ENCODE peak calls at places on chromosomes 7 and 10, in ten cellular contexts. L is neural progenitor cell, S is DMS153, J is bronchial epithelial cell, D is GM23248, R is cardiac muscle cell, E is glutamatergic neuron, Z is HT-29, G is frontal cortex, O is A549. U is an unnamed sample.
A peak's percentile ranks its signal among the peaks of the same experiment; 100 is the strongest.

GRCh38 chr10:123043409-123043925 is 34.7 kb downstream of the ACADSB start:
- DNase-seq in L (peak; percentile 85), S (peak; percentile 64), J (peak; percentile 74), D (peak; percentile 76), R (peak; percentile 76), E (peak; percentile 60), Z (peak; percentile 87), G (peak; percentile 35), O (peak; percentile 58), U (peak; percentile 82)

GRCh38 chr10:58784361-58784760 is 271.7 kb downstream of the BICC1 start:
- DNase-seq in L (no peak), S (no peak), J (no peak), D (no peak), R (no peak), E (no peak), Z (no peak), G (no peak), O (no peak), U (no peak)

GRCh38 chr7:2037805-2038635 is 194.7 kb downstream of the MAD1L1 start:
- DNase-seq in L (no peak), S (no peak), J (no peak), D (peak; percentile 59), R (no peak), E (no peak), Z (no peak), G (no peak), O (no peak), U (no peak)

GRCh38 chr7:6385110-6385792 is 62.5 kb downstream of the DAGLB start:
- DNase-seq in L (no peak), S (peak; percentile 68), J (peak; percentile 99), D (peak; percentile 98), R (no peak), E (no peak), Z (peak; percentile 90), G (no peak), O (peak; percentile 88), U (no peak)

GRCh38 chr7:77727936-77728701 is 31.9 kb downstream of the RSBN1L start:
- DNase-seq in L (peak; percentile 43), S (peak; percentile 50), J (peak; percentile 59), D (peak; percentile 67), R (peak; percentile 2), E (peak; percentile 24), Z (no peak), G (no peak), O (no peak), U (no peak)

GRCh38 chr10:128908109-128908898 is 558.7 kb upstream of the MGMT start:
- DNase-seq in L (no peak), S (no peak), J (peak; percentile 34), D (no peak), R (no peak), E (no peak), Z (no peak), G (no peak), O (no peak), U (no peak)

GRCh38 chr10:132365102-132365501 is 31.9 kb upstream of the PWWP2B start:
- DNase-seq in L (no peak), S (no peak), J (no peak), D (no peak), R (no peak), E (no peak), Z (no peak), G (no peak), O (no peak), U (no peak)

GRCh38 chr10:99875473-99875872 is 93.0 kb downstream of the ABCC2 start:
- DNase-seq in L (no peak), S (no peak), J (no peak), D (no peak), R (no peak), E (no peak), Z (no peak), G (no peak), O (no peak), U (no peak)

GRCh38 chr7:94044806-94045205 is 40.7 kb upstream of the BET1 start:
- DNase-seq in L (no peak), S (no peak), J (no peak), D (no peak), R (no peak), E (no peak), Z (no peak), G (no peak), O (no peak), U (no peak)

GRCh38 chr7:38851321-38851720 is 57.7 kb downstream of the VPS41 start:
- DNase-seq in L (no peak), S (no peak), J (no peak), D (no peak), R (no peak), E (no peak), Z (no peak), G (no peak), O (no peak), U (no peak)

GRCh38 chr10:107473221-107473620 is 308.7 kb upstream of the SORCS1 start:
- DNase-seq in L (no peak), S (no peak), J (no peak), D (no peak), R (no peak), E (no peak), Z (no peak), G (no peak), O (no peak), U (no peak)

GRCh38 chr10:132329565-132330485 is 2.2 kb upstream of the LRRC27 start:
- DNase-seq in L (no peak), S (no peak), J (no peak), D (peak; percentile 87), R (no peak), E (no peak), Z (peak; percentile 70), G (peak; percentile 10), O (peak; percentile 69), U (no peak)

GRCh38 chr7:138350701-138351357 is 109.2 kb upstream of the TRIM24 start:
- DNase-seq in L (no peak), S (no peak), J (no peak), D (no peak), R (no peak), E (no peak), Z (no peak), G (no peak), O (no peak), U (no peak)

GRCh38 chr10:30999084-30999712 is 32.5 kb downstream of the ZNF438 start:
- DNase-seq in L (no peak), S (no peak), J (peak; percentile 56), D (peak; percentile 79), R (no peak), E (no peak), Z (peak; percentile 10), G (no peak), O (no peak), U (no peak)

GRCh38 chr7:90163534-90163933 is 9.3 kb downstream of the STEAP1 start:
- DNase-seq in L (no peak), S (no peak), J (no peak), D (no peak), R (no peak), E (no peak), Z (no peak), G (no peak), O (no peak), U (no peak)

GRCh38 chr7:95586951-95587301 is 9.4 kb downstream of the PDK4 start:
- DNase-seq in L (no peak), S (peak; percentile 58), J (no peak), D (no peak), R (no peak), E (no peak), Z (no peak), G (no peak), O (no peak), U (no peak)

GRCh38 chr10:11757452-11757819 is 15.3 kb downstream of the ECHDC3 start:
- DNase-seq in L (no peak), S (peak; percentile 57), J (peak; percentile 97), D (peak; percentile 88), R (peak; percentile 91), E (no peak), Z (peak; percentile 47), G (no peak), O (no peak), U (no peak)

GRCh38 chr10:11611248-11612003 is at the start of gene USP6NL:
- DNase-seq in L (peak; percentile 96), S (peak; percentile 44), J (peak; percentile 62), D (peak; percentile 89), R (peak; percentile 95), E (peak; percentile 85), Z (peak; percentile 91), G (peak; percentile 93), O (peak; percentile 73), U (peak; percentile 78)

GRCh38 chr10:42937649-42938180 is 139.2 kb upstream of the RET start:
- DNase-seq in L (no peak), S (no peak), J (no peak), D (no peak), R (no peak), E (no peak), Z (no peak), G (no peak), O (no peak), U (no peak)

GRCh38 chr7:117756586-117756985 is 116.7 kb downstream of the CTTNBP2 start:
- DNase-seq in L (no peak), S (no peak), J (no peak), D (no peak), R (no peak), E (no peak), Z (peak; percentile 44), G (no peak), O (no peak), U (no peak)

GRCh38 chr10:127922675-127923366 is 15.9 kb downstream of the PTPRE start:
- DNase-seq in L (no peak), S (no peak), J (peak; percentile 86), D (peak; percentile 88), R (no peak), E (no peak), Z (peak; percentile 77), G (no peak), O (peak; percentile 60), U (peak; percentile 65)

GRCh38 chr7:42262907-42263466 is 26.0 kb upstream of the GLI3 start:
- DNase-seq in L (peak; percentile 7), S (peak; percentile 17), J (peak; percentile 88), D (peak; percentile 92), R (no peak), E (peak; percentile 44), Z (no peak), G (no peak), O (no peak), U (peak; percentile 21)

GRCh38 chr7:28330384-28331070 is 81.8 kb upstream of the CREB5 start:
- DNase-seq in L (no peak), S (no peak), J (peak; percentile 22), D (peak; percentile 67), R (no peak), E (no peak), Z (no peak), G (no peak), O (no peak), U (no peak)

U was measured in globus pallidus.